ENCODE peak calls at places on chromosome 6, in nine cellular contexts. T is activated CD4-positive, alpha-beta T cell treated with anti-CD3 and anti-CD28 coated beads, Interleukin-2, amount 50 U/mL, for 24 hours; U is omental fat pad; E is Panc1; A is NT2/D1; R is GF-D8; D is EL; B is naive thymus-derived CD8-positive, alpha-beta T cell; Y is lower lobe of right lung. Z is an unnamed sample.

GRCh38 chr6:40586800-40587201 is 363 bp downstream of the LRFN2 start:
- DNase-seq in Y (no peak), E (no peak), U (no peak), R (no peak), D (no peak), B (no peak), A (no peak), T (no peak), Z (no peak)

GRCh38 chr6:135540207-135540877 is 42.8 kb upstream of the AHI1 start:
- DNase-seq in B (no peak), U (no peak), Y (no peak), T (no peak), E (no peak), D (no peak), A (no peak), R (no peak), Z (no peak)

GRCh38 chr6:119077643-119078448 is 618 bp downstream of the FAM184A start:
- DNase-seq in T (peak), E (peak), R (no peak), A (no peak), Y (peak), B (peak), U (no peak), D (peak), Z (peak)

GRCh38 chr6:146883640-146884531 is 285.1 kb downstream of the ADGB start:
- DNase-seq in U (no peak), B (no peak), R (no peak), Y (no peak), A (no peak), D (no peak), E (no peak), T (no peak), Z (no peak)

GRCh38 chr6:52503344-52503747 is 73.5 kb downstream of the TRAM2 start:
- DNase-seq in T (no peak), B (no peak), U (no peak), A (no peak), R (no peak), E (no peak), D (peak), Y (no peak), Z (no peak)

GRCh38 chr6:135644394-135644793 is 146.9 kb upstream of the AHI1 start:
- DNase-seq in Y (no peak), A (no peak), D (no peak), B (no peak), R (no peak), T (no peak), E (no peak), U (no peak), Z (no peak)

GRCh38 chr6:3013486-3013885 is 13.8 kb downstream of the NQO2 start:
- DNase-seq in Y (peak), D (peak), U (no peak), A (no peak), B (no peak), R (peak), E (no peak), T (no peak), Z (no peak)

GRCh38 chr6:22880686-22881433 is 311.5 kb downstream of the HDGFL1 start:
- DNase-seq in Y (no peak), D (peak), R (no peak), E (no peak), B (no peak), U (no peak), T (no peak), A (no peak), Z (no peak)

GRCh38 chr6:144283781-144284473 is 1.2 kb upstream of the UTRN start:
- DNase-seq in D (peak), A (no peak), U (no peak), T (no peak), Y (no peak), E (no peak), R (no peak), B (no peak), Z (no peak)

GRCh38 chr6:106334646-106335448 is 9.3 kb upstream of the ATG5 start:
- DNase-seq in E (no peak), A (peak), D (peak), T (peak), U (no peak), R (peak), B (peak), Y (peak), Z (peak)

GRCh38 chr6:121984956-121985355 is 414.5 kb upstream of the HSF2 start:
- DNase-seq in D (no peak), T (no peak), E (no peak), R (no peak), U (no peak), Y (no peak), A (peak), B (no peak), Z (no peak)

GRCh38 chr6:136408205-136408604 is 118.6 kb upstream of the BCLAF1 start:
- DNase-seq in D (peak), R (no peak), B (no peak), A (no peak), E (no peak), Y (no peak), U (no peak), T (no peak), Z (no peak)

GRCh38 chr6:72826744-72827438 is 205.0 kb downstream of the KCNQ5 start:
- DNase-seq in B (no peak), A (no peak), T (no peak), D (peak), E (no peak), U (no peak), R (no peak), Y (no peak), Z (no peak)

GRCh38 chr6:44214307-44214706 is 2.4 kb upstream of the MYMX start:
- DNase-seq in U (no peak), A (no peak), B (no peak), D (no peak), E (no peak), T (no peak), R (no peak), Y (no peak), Z (no peak)

GRCh38 chr6:169029861-169030260 is 223.8 kb downstream of the THBS2 start:
- DNase-seq in D (no peak), A (no peak), B (no peak), Y (no peak), R (no peak), E (no peak), U (no peak), T (no peak), Z (no peak)

GRCh38 chr6:116531675-116532570 is 13.6 kb downstream of the TRAPPC3L start:
- DNase-seq in R (peak), B (peak), U (peak), T (peak), D (peak), A (peak), Y (peak), E (peak), Z (peak)

Z was measured in HAP-1.